ENCODE peak calls at places on chromosomes 1 and 21, in eight cellular contexts. W is ELR; A is AG09319; M is Daoy; E is stimulated activated CD4-positive, alpha-beta T cell treated with anti-CD3 and anti-CD28 coated beads, Interleukin-1b, Interleukin-23, amount 100 ng/mL, for 4 hours; H is upper lobe of right lung; K is GM23248; G is activated T-cell treated with anti-CD3 and anti-CD28 coated beads for 1 hour. C is an unnamed sample.

GRCh38 chr1:215264649-215265048 is 182.1 kb downstream of the KCNK2 start:
- DNase-seq in W (no peak), A (no peak), M (no peak), E (no peak), H (no peak), K (no peak), G (no peak), C (no peak)

GRCh38 chr1:206509612-206510257 is 2.4 kb downstream of the RASSF5 start:
- DNase-seq in W (no peak), A (no peak), M (no peak), E (no peak), H (no peak), K (no peak), G (no peak), C (no peak)

GRCh38 chr1:22861764-22862440 is 110.8 kb downstream of the LACTBL1 start:
- DNase-seq in W (peak; percentile 78), A (no peak), M (peak; percentile 67), E (no peak), H (no peak), K (peak; percentile 86), G (no peak), C (peak; percentile 83)

GRCh38 chr21:36657999-36658398 is 40.9 kb upstream of the SIM2 start:
- DNase-seq in W (no peak), A (no peak), M (no peak), E (no peak), H (no peak), K (no peak), G (no peak), C (no peak)

GRCh38 chr1:4730078-4730477 is 75.7 kb downstream of the AJAP1 start:
- DNase-seq in W (no peak), A (no peak), M (no peak), E (no peak), H (no peak), K (no peak), G (no peak), C (no peak)

GRCh38 chr1:109497449-109498160 is 3.7 kb downstream of the CYB561D1 start:
- DNase-seq in W (no peak), A (no peak), M (no peak), E (no peak), H (no peak), K (no peak), G (no peak), C (peak; percentile 22)

GRCh38 chr1:85609976-85610375 is 29.4 kb downstream of the CCN1 start:
- DNase-seq in W (no peak), A (no peak), M (no peak), E (no peak), H (no peak), K (no peak), G (no peak), C (no peak)

GRCh38 chr1:182888736-182889531 is 49.8 kb downstream of the DHX9 start:
- DNase-seq in W (peak; percentile 18), A (no peak), M (no peak), E (no peak), H (no peak), K (peak; percentile 27), G (no peak), C (peak; percentile 10)

GRCh38 chr1:161706116-161706482 is 930 bp upstream of the FCRLA start:
- DNase-seq in W (peak; percentile 78), A (peak; percentile 46), M (peak; percentile 76), E (no peak), H (no peak), K (peak; percentile 84), G (no peak), C (no peak)

GRCh38 chr1:201020040-201020591 is 3.4 kb downstream of the KIF21B start:
- DNase-seq in W (no peak), A (no peak), M (no peak), E (no peak), H (no peak), K (no peak), G (no peak), C (no peak)

GRCh38 chr1:226532553-226532952 is 16.0 kb upstream of the STUM start:
- DNase-seq in W (no peak), A (no peak), M (no peak), E (no peak), H (no peak), K (no peak), G (no peak), C (no peak)

GRCh38 chr1:42910985-42911384 is 47.7 kb downstream of the SLC2A1 start:
- DNase-seq in W (no peak), A (no peak), M (no peak), E (no peak), H (no peak), K (no peak), G (no peak), C (no peak)

GRCh38 chr1:116194592-116194991 is 83.4 kb downstream of the MAB21L3 start:
- DNase-seq in W (no peak), A (no peak), M (no peak), E (no peak), H (no peak), K (no peak), G (no peak), C (no peak)

GRCh38 chr1:211715976-211716375 is 40.6 kb upstream of the NEK2 start:
- DNase-seq in W (no peak), A (no peak), M (no peak), E (no peak), H (no peak), K (no peak), G (no peak), C (no peak)

GRCh38 chr1:36095760-36096405 is 7.2 kb downstream of the ADPRS start:
- DNase-seq in W (no peak), A (no peak), M (no peak), E (no peak), H (no peak), K (no peak), G (no peak), C (peak; percentile 23)

GRCh38 chr1:231460614-231461013 is 38.5 kb upstream of the EGLN1 start:
- DNase-seq in W (no peak), A (no peak), M (peak; percentile 80), E (peak; percentile 46), H (no peak), K (no peak), G (peak; percentile 23), C (no peak)

GRCh38 chr1:47708658-47709301 is 270.9 kb downstream of the FOXD2 start:
- DNase-seq in W (peak; percentile 6), A (no peak), M (peak; percentile 61), E (no peak), H (no peak), K (peak; percentile 35), G (no peak), C (no peak)

GRCh38 chr1:36880155-36881070 is 153.9 kb downstream of the GRIK3 start:
- DNase-seq in W (no peak), A (no peak), M (no peak), E (no peak), H (no peak), K (no peak), G (no peak), C (no peak)

GRCh38 chr1:89310505-89310904 is 37.8 kb upstream of the GBP5 start:
- DNase-seq in W (no peak), A (no peak), M (no peak), E (no peak), H (no peak), K (peak; percentile 55), G (no peak), C (no peak)

GRCh38 chr1:173224887-173225280 is 17.8 kb upstream of the TNFSF4 start:
- DNase-seq in W (no peak), A (no peak), M (no peak), E (no peak), H (no peak), K (no peak), G (no peak), C (no peak)

GRCh38 chr1:154414606-154415005 is 9.5 kb downstream of the IL6R start:
- DNase-seq in W (no peak), A (no peak), M (no peak), E (no peak), H (no peak), K (no peak), G (no peak), C (no peak)

GRCh38 chr1:3775248-3775497 is 2.6 kb downstream of the SMIM1 start:
- DNase-seq in W (no peak), A (no peak), M (no peak), E (no peak), H (no peak), K (no peak), G (no peak), C (no peak)

GRCh38 chr21:35159881-35160280 is 110.8 kb upstream of the RUNX1 start:
- DNase-seq in W (peak; percentile 78), A (no peak), M (peak; percentile 77), E (no peak), H (no peak), K (peak; percentile 38), G (no peak), C (peak; percentile 56)

GRCh38 chr1:37434292-37434907 is 40.0 kb upstream of the ZC3H12A start:
- DNase-seq in W (peak; percentile 63), A (peak; percentile 1), M (peak; percentile 74), E (peak; percentile 61), H (peak; percentile 84), K (peak; percentile 74), G (peak; percentile 67), C (peak; percentile 43)

GRCh38 chr1:230215049-230215448 is 148.0 kb downstream of the GALNT2 start:
- DNase-seq in W (peak; percentile 10), A (no peak), M (peak; percentile 19), E (no peak), H (no peak), K (peak; percentile 68), G (no peak), C (peak; percentile 90)

GRCh38 chr21:36854391-36854790 is 112.1 kb downstream of the HLCS start:
- DNase-seq in W (peak; percentile 63), A (no peak), M (peak; percentile 58), E (no peak), H (no peak), K (peak; percentile 36), G (no peak), C (no peak)

GRCh38 chr21:41511858-41512257 is 3.9 kb upstream of the TMPRSS2 start:
- DNase-seq in W (no peak), A (no peak), M (no peak), E (no peak), H (no peak), K (no peak), G (no peak), C (no peak)